ENCODE peak calls at places on chromosomes 4 and X, in ten cellular contexts. M is RWPE1; Y is heart right ventricle; X is tibial artery; J is testis; N is dorsolateral prefrontal cortex; F is tibial nerve; R is uterus; U is A549; Q is CD8-positive, alpha-beta T cell. B is an unnamed sample.

GRCh38 chr4:7899184-7899583 is 40.5 kb downstream of the AFAP1 start:
- DNase-seq in M (no peak), Y (no peak), X (no peak), J (no peak), N (no peak), F (no peak), R (no peak), U (no peak), Q (no peak), B (no peak)

GRCh38 chr4:189033801-189034347 is 894.6 kb downstream of the TRIML1 start:
- DNase-seq in M (no peak), Y (no peak), X (no peak), J (no peak), N (no peak), F (no peak), R (no peak), U (no peak), Q (no peak), B (no peak)

GRCh38 chr4:79050521-79050880 is 111.3 kb upstream of the PAQR3 start:
- DNase-seq in M (no peak), Y (no peak), X (no peak), J (no peak), N (peak), F (no peak), R (no peak), U (no peak), Q (no peak), B (no peak)

GRCh38 chr4:98615991-98616390 is 42.4 kb downstream of the TSPAN5 start:
- DNase-seq in M (no peak), Y (no peak), X (no peak), J (no peak), N (no peak), F (no peak), R (no peak), U (no peak), Q (no peak), B (no peak)

GRCh38 chrX:14344172-14344940 is 185.0 kb upstream of the GLRA2 start:
- DNase-seq in M (no peak), Y (no peak), X (no peak), J (no peak), N (no peak), F (no peak), R (no peak), U (no peak), Q (no peak), B (no peak)

GRCh38 chr4:125316781-125317525 is 2.2 kb downstream of the FAT4 start:
- DNase-seq in M (no peak), Y (peak), X (peak), J (peak), N (peak), F (no peak), R (peak), U (peak), Q (no peak), B (peak)

GRCh38 chr4:46931981-46932380 is 22.9 kb upstream of the COX7B2 start:
- DNase-seq in M (no peak), Y (peak), X (no peak), J (peak), N (peak), F (no peak), R (no peak), U (peak), Q (no peak), B (no peak)

GRCh38 chrX:73943572-73943899 is 360.4 kb upstream of the ZCCHC13 start:
- DNase-seq in M (no peak), Y (no peak), X (no peak), J (no peak), N (no peak), F (no peak), R (no peak), U (no peak), Q (no peak), B (no peak)

GRCh38 chr4:105588252-105588651 is 35.8 kb downstream of the ARHGEF38 start:
- DNase-seq in M (no peak), Y (no peak), X (no peak), J (no peak), N (no peak), F (no peak), R (no peak), U (no peak), Q (no peak), B (no peak)

GRCh38 chr4:89108068-89108467 is 3.3 kb upstream of the TIGD2 start:
- DNase-seq in M (no peak), Y (no peak), X (no peak), J (no peak), N (no peak), F (no peak), R (no peak), U (peak), Q (no peak), B (no peak)

GRCh38 chr4:87502580-87503238 is 26.5 kb downstream of the SPARCL1 start:
- DNase-seq in M (no peak), Y (peak), X (no peak), J (no peak), N (no peak), F (no peak), R (no peak), U (no peak), Q (no peak), B (no peak)

GRCh38 chr4:15005474-15006115 is 3.3 kb downstream of the CPEB2 start:
- DNase-seq in M (no peak), Y (no peak), X (no peak), J (no peak), N (no peak), F (no peak), R (no peak), U (no peak), Q (no peak), B (no peak)

GRCh38 chrX:107025538-107025937 is 25.5 kb upstream of the MORC4 start:
- DNase-seq in M (peak), Y (no peak), X (no peak), J (peak), N (no peak), F (no peak), R (no peak), U (peak), Q (no peak), B (no peak)

GRCh38 chrX:31706456-31706855 is 634.6 kb upstream of the FTHL17 start:
- DNase-seq in M (no peak), Y (no peak), X (no peak), J (no peak), N (no peak), F (no peak), R (no peak), U (no peak), Q (no peak), B (no peak)

GRCh38 chr4:152606800-152607577 is 71.1 kb upstream of the FBXW7 start:
- DNase-seq in M (no peak), Y (no peak), X (no peak), J (no peak), N (peak), F (no peak), R (no peak), U (no peak), Q (no peak), B (no peak)

GRCh38 chrX:10230222-10230621 is 73.4 kb downstream of the CLCN4 start:
- DNase-seq in M (no peak), Y (no peak), X (no peak), J (no peak), N (no peak), F (no peak), R (no peak), U (no peak), Q (no peak), B (no peak)

GRCh38 chr4:83009529-83009928 is 1.1 kb downstream of the LIN54 start:
- DNase-seq in M (no peak), Y (no peak), X (no peak), J (no peak), N (no peak), F (no peak), R (no peak), U (no peak), Q (no peak), B (no peak)

GRCh38 chr4:47668810-47669408 is 169.0 kb downstream of the CORIN start:
- DNase-seq in M (peak), Y (peak), X (no peak), J (no peak), N (peak), F (no peak), R (no peak), U (peak), Q (no peak), B (no peak)

GRCh38 chr4:7369511-7369910 is 65.2 kb downstream of the PSAPL1 start:
- DNase-seq in M (no peak), Y (no peak), X (no peak), J (no peak), N (no peak), F (no peak), R (no peak), U (no peak), Q (no peak), B (no peak)

GRCh38 chrX:10576777-10577444 is 43.5 kb downstream of the MID1 start:
- DNase-seq in M (no peak), Y (peak), X (no peak), J (no peak), N (no peak), F (no peak), R (peak), U (peak), Q (no peak), B (no peak)

GRCh38 chrX:48558270-48558669 is 16.0 kb upstream of the RBM3 start:
- DNase-seq in M (peak), Y (no peak), X (no peak), J (no peak), N (no peak), F (no peak), R (no peak), U (peak), Q (no peak), B (no peak)

GRCh38 chr4:166363198-166363597 is 490.2 kb downstream of the TLL1 start:
- DNase-seq in M (no peak), Y (no peak), X (no peak), J (no peak), N (no peak), F (no peak), R (no peak), U (no peak), Q (no peak), B (no peak)

GRCh38 chr4:156779774-156780173 is 191.8 kb downstream of the PDGFC start:
- DNase-seq in M (peak), Y (no peak), X (no peak), J (no peak), N (no peak), F (no peak), R (no peak), U (no peak), Q (no peak), B (no peak)

GRCh38 chr4:110484767-110485166 is 8.8 kb downstream of the ENPEP start:
- DNase-seq in M (peak), Y (peak), X (no peak), J (no peak), N (no peak), F (no peak), R (peak), U (no peak), Q (no peak), B (no peak)

GRCh38 chrX:15215366-15215765 is 54.5 kb downstream of the ASB9 start:
- DNase-seq in M (no peak), Y (no peak), X (no peak), J (no peak), N (no peak), F (no peak), R (no peak), U (no peak), Q (no peak), B (no peak)

GRCh38 chr4:32686123-32686522 is 1966.0 kb downstream of the PCDH7 start:
- DNase-seq in M (no peak), Y (no peak), X (no peak), J (no peak), N (no peak), F (no peak), R (no peak), U (no peak), Q (no peak), B (no peak)

GRCh38 chr4:182085051-182085480 is 158.1 kb upstream of the TENM3 start:
- DNase-seq in M (no peak), Y (no peak), X (no peak), J (no peak), N (no peak), F (no peak), R (no peak), U (no peak), Q (no peak), B (no peak)

GRCh38 chrX:149527705-149528104 is 13.1 kb upstream of the EOLA1 start:
- DNase-seq in M (peak), Y (no peak), X (no peak), J (no peak), N (no peak), F (no peak), R (no peak), U (peak), Q (peak), B (no peak)

GRCh38 chrX:46180258-46180687 is 364.9 kb downstream of the ZNF674 start:
- DNase-seq in M (no peak), Y (no peak), X (no peak), J (no peak), N (no peak), F (no peak), R (no peak), U (peak), Q (no peak), B (no peak)

GRCh38 chrX:136021903-136022302 is 36.7 kb downstream of the SLC9A6 start:
- DNase-seq in M (no peak), Y (no peak), X (no peak), J (no peak), N (no peak), F (no peak), R (no peak), U (no peak), Q (no peak), B (no peak)

GRCh38 chr4:41887821-41888699 is 47.2 kb upstream of the TMEM33 start:
- DNase-seq in M (no peak), Y (no peak), X (no peak), J (peak), N (peak), F (no peak), R (no peak), U (peak), Q (peak), B (no peak)

GRCh38 chr4:18020145-18020670 is 1.3 kb downstream of the LCORL start:
- DNase-seq in M (no peak), Y (no peak), X (no peak), J (peak), N (no peak), F (no peak), R (no peak), U (no peak), Q (peak), B (no peak)

GRCh38 chrX:9231491-9231890 is 197.6 kb upstream of the FAM9B start:
- DNase-seq in M (no peak), Y (no peak), X (no peak), J (no peak), N (no peak), F (no peak), R (no peak), U (peak), Q (no peak), B (no peak)

DNA sequence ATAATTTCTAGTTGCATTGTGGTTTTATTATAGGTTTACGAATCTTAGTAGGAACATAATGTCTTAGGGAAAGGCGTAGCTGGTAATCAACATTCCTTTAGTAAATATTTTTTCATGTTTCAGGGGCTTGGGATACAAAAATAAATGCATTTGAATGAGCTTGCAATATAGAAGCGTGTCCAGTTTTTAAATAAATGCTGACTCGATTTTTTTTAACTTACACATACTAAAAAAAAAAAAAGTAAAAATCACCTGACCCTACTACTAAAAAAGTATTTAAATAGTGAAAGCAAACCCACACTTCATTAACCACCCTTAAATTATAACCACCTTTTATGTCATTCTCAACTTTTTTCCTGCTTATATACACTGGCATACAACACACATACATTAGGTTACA is 29.6 kb downstream of the SMARCAD1 start:
- DNase-seq in M (no peak), Y (no peak), X (no peak), J (no peak), N (no peak), F (no peak), R (no peak), U (no peak), Q (no peak), B (no peak)
- TF ChIP-seq CTCF in M (no peak), Y (no peak), X (no peak), J (no peak), N (no peak), F (no peak), R (no peak), U (no peak), Q (no peak), B (no peak)

GRCh38 chrX:78944351-78944750 is 840 bp upstream of the P2RY10 start:
- DNase-seq in M (no peak), Y (no peak), X (no peak), J (no peak), N (no peak), F (no peak), R (no peak), U (no peak), Q (no peak), B (no peak)
- H3K27ac ChIP-seq in M (no peak), Y (no peak), X (no peak), J (no peak), N (no peak), F (no peak), R (no peak), U (no peak), Q (peak), B (no peak)

DNA sequence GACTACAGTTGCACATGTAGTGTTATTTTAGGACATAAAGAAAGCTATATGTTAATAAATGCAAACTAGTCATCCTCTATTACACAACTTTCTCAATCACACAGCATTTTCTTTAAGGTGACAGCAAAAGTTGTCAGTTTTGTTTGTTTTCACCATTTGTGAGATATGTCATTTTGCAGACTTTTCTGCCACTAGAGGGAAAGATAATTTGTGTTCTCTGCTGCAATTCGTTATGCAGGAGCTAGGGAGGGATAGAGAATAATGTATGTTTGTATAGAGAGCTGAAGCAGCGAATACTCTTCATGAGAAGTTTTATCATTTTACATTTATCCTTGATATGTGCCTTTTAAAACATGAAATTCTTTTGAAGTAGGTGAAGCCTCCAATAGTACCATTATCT is 670.6 kb upstream of the ATOH1 start:
- DNase-seq in M (peak), Y (no peak), X (no peak), J (no peak), N (no peak), F (no peak), R (no peak), U (peak), Q (no peak), B (no peak)
- TF ChIP-seq CTCF in M (no peak), Y (no peak), X (no peak), J (peak), N (peak), F (no peak), R (no peak), U (no peak), Q (no peak), B (no peak)

DNA sequence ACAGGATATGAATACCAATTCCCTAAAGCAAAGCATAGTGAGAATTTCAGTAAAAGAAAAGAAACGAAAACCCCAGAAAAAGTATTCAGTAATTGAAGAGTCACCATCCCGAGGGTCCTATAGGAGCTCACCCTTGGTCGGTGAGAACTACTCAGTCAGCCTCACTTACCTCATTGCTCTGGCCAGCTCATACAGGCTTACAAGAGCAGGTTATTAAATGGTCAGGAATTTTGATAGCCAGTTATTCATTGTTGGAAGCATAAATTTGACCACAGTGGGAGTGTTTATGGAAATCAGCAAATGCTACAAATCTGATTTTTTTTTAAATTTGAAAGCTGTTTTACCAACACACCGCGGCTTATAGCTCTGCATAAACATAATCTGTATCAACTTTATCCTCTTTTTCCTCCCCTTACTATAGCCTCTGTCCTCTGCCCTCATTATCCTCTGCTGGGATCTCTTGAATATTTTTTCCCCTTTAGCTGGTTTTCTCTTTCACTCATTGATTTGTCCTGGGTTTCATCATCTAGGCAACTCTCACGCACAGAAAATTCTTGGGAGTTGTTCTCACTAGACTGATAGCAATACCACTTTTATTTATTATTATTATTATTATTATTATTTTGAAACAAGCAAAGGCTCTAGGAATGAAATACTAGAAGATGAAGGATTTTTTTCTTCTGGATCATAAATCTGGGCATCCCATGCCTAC is 11.1 kb upstream of the CXCL2 start:
- DNase-seq in M (peak), Y (no peak), X (no peak), J (no peak), N (no peak), F (no peak), R (no peak), U (peak), Q (no peak), B (no peak)
- H3K27ac ChIP-seq in M (peak), Y (peak), X (peak), J (no peak), N (peak), F (peak), R (no peak), U (peak), Q (no peak), B (peak)

DNA sequence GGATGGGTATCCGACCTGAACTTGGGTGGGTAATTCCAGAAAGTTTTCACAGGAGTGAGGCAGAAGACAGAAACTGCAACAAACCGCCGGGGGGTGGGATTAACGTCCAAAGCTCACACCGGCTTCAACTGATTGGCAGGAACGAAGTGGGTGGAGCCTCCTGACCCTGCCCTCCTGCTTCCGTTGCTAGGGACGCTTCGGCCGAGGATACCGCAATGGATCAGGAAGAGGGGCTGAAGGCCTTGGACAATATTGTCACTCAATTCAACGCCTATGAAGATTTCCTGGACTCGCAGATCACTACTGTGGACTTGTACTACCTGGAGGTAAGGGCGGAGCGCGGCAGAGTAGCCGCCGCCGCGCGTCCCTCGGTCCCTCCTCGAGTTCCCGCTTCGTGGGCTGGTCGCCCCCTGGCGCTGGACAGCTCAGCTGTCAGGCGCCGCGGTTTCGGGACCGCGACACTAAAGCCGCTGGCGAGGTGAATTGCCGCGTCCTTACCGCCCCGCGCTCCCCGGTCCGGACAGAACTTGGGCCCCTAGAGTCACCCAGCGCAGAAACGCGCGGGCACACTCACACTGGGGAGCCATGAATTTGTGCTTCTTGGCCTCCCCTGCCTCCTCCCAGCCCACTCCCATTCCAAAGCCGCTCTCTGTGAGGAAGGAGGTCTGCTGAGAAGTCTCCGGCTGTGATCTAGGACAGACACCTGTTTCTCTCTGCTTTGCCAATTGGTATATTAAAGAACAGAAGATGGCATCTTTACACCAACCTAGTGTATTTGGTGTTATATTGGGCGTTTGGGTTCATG is at the start of gene CFAP299:
- DNase-seq in M (peak), Y (peak), X (peak), J (peak), N (peak), F (peak), R (peak), U (peak), Q (peak), B (peak)
- TF ChIP-seq CTCF in M (peak), Y (peak), X (no peak), J (peak), N (peak), F (peak), R (no peak), U (peak), Q (no peak), B (no peak)

GRCh38 chrX:30653415-30654131 is at the start of gene GK:
- DNase-seq in M (no peak), Y (peak), X (peak), J (no peak), N (peak), F (no peak), R (peak), U (no peak), Q (no peak), B (peak)
- H3K27ac ChIP-seq in M (peak), Y (peak), X (peak), J (no peak), N (peak), F (peak), R (peak), U (peak), Q (peak), B (peak)

GRCh38 chr4:16270654-16271328 is 44.5 kb upstream of the TAPT1 start:
- DNase-seq in M (no peak), Y (no peak), X (no peak), J (no peak), N (no peak), F (no peak), R (no peak), U (peak), Q (no peak), B (no peak)
- TF ChIP-seq CTCF in M (no peak), Y (peak), X (no peak), J (no peak), N (peak), F (no peak), R (no peak), U (no peak), Q (no peak), B (no peak)

B was measured in coronary artery.